ENCODE peak calls at places on chromosomes 6 and 20, in five cellular contexts. One of them, this sample, is unnamed.

GRCh38 chr6:157170535-157170934 is 152.8 kb downstream of the TMEM242 start:
- DNase-seq in T-helper 2 cell: no peak
- DNase-seq in effector memory CD8-positive, alpha-beta T cell: no peak
- DNase-seq in EH: no peak
- DNase-seq in stimulated activated naive CD8-positive, alpha-beta T cell treated with anti-CD3 and anti-CD28 coated beads, Interleukin-15, Interleukin-2, amounts not matched to agents 100 U/mL and 50 U/mL, for 24 hours: no peak
- DNase-seq in this sample: no peak

GRCh38 chr6:155521719-155522118 is 66.1 kb upstream of the NOX3 start:
- DNase-seq in T-helper 2 cell: no peak
- DNase-seq in effector memory CD8-positive, alpha-beta T cell: no peak
- DNase-seq in EH: peak; percentile 59
- DNase-seq in stimulated activated naive CD8-positive, alpha-beta T cell treated with anti-CD3 and anti-CD28 coated beads, Interleukin-15, Interleukin-2, amounts not matched to agents 100 U/mL and 50 U/mL, for 24 hours: no peak
- DNase-seq in this sample: peak; percentile 42

GRCh38 chr6:127608554-127609270 is 31.7 kb downstream of the C6orf58 start:
- DNase-seq in T-helper 2 cell: no peak
- DNase-seq in effector memory CD8-positive, alpha-beta T cell: no peak
- DNase-seq in EH: no peak
- DNase-seq in stimulated activated naive CD8-positive, alpha-beta T cell treated with anti-CD3 and anti-CD28 coated beads, Interleukin-15, Interleukin-2, amounts not matched to agents 100 U/mL and 50 U/mL, for 24 hours: no peak
- DNase-seq in this sample: no peak

GRCh38 chr6:31582230-31582601 is at the start of gene LTB:
- DNase-seq in T-helper 2 cell: peak; percentile 53
- DNase-seq in effector memory CD8-positive, alpha-beta T cell: no peak
- DNase-seq in EH: no peak
- DNase-seq in stimulated activated naive CD8-positive, alpha-beta T cell treated with anti-CD3 and anti-CD28 coated beads, Interleukin-15, Interleukin-2, amounts not matched to agents 100 U/mL and 50 U/mL, for 24 hours: peak; percentile 55
- DNase-seq in this sample: no peak

GRCh38 chr20:36266189-36266588 is 29.9 kb downstream of the AAR2 start:
- DNase-seq in T-helper 2 cell: no peak
- DNase-seq in effector memory CD8-positive, alpha-beta T cell: no peak
- DNase-seq in EH: no peak
- DNase-seq in stimulated activated naive CD8-positive, alpha-beta T cell treated with anti-CD3 and anti-CD28 coated beads, Interleukin-15, Interleukin-2, amounts not matched to agents 100 U/mL and 50 U/mL, for 24 hours: no peak
- DNase-seq in this sample: no peak

GRCh38 chr6:105902401-105903031 is 183.6 kb upstream of the PRDM1 start:
- DNase-seq in T-helper 2 cell: no peak
- DNase-seq in effector memory CD8-positive, alpha-beta T cell: no peak
- DNase-seq in EH: peak; percentile 88
- DNase-seq in stimulated activated naive CD8-positive, alpha-beta T cell treated with anti-CD3 and anti-CD28 coated beads, Interleukin-15, Interleukin-2, amounts not matched to agents 100 U/mL and 50 U/mL, for 24 hours: no peak
- DNase-seq in this sample: no peak

GRCh38 chr6:98848539-98849210 is 14.3 kb downstream of the POU3F2 start:
- DNase-seq in T-helper 2 cell: no peak
- DNase-seq in effector memory CD8-positive, alpha-beta T cell: no peak
- DNase-seq in EH: no peak
- DNase-seq in stimulated activated naive CD8-positive, alpha-beta T cell treated with anti-CD3 and anti-CD28 coated beads, Interleukin-15, Interleukin-2, amounts not matched to agents 100 U/mL and 50 U/mL, for 24 hours: no peak
- DNase-seq in this sample: no peak

GRCh38 chr20:62368629-62369507 is 1.8 kb upstream of the LAMA5 start:
- DNase-seq in T-helper 2 cell: no peak
- DNase-seq in effector memory CD8-positive, alpha-beta T cell: no peak
- DNase-seq in EH: peak; percentile 69
- DNase-seq in stimulated activated naive CD8-positive, alpha-beta T cell treated with anti-CD3 and anti-CD28 coated beads, Interleukin-15, Interleukin-2, amounts not matched to agents 100 U/mL and 50 U/mL, for 24 hours: peak; percentile 26
- DNase-seq in this sample: peak; percentile 79

GRCh38 chr6:158910484-158911075 is 89.4 kb downstream of the RSPH3 start:
- DNase-seq in T-helper 2 cell: no peak
- DNase-seq in effector memory CD8-positive, alpha-beta T cell: no peak
- DNase-seq in EH: no peak
- DNase-seq in stimulated activated naive CD8-positive, alpha-beta T cell treated with anti-CD3 and anti-CD28 coated beads, Interleukin-15, Interleukin-2, amounts not matched to agents 100 U/mL and 50 U/mL, for 24 hours: no peak
- DNase-seq in this sample: no peak

GRCh38 chr6:118810420-118811027 is 83.4 kb upstream of the ASF1A start:
- DNase-seq in T-helper 2 cell: no peak
- DNase-seq in effector memory CD8-positive, alpha-beta T cell: peak; percentile 67
- DNase-seq in EH: peak; percentile 10
- DNase-seq in stimulated activated naive CD8-positive, alpha-beta T cell treated with anti-CD3 and anti-CD28 coated beads, Interleukin-15, Interleukin-2, amounts not matched to agents 100 U/mL and 50 U/mL, for 24 hours: peak; percentile 63
- DNase-seq in this sample: no peak

GRCh38 chr6:119604124-119604523 is 254.6 kb upstream of the MAN1A1 start:
- DNase-seq in T-helper 2 cell: no peak
- DNase-seq in effector memory CD8-positive, alpha-beta T cell: no peak
- DNase-seq in EH: no peak
- DNase-seq in stimulated activated naive CD8-positive, alpha-beta T cell treated with anti-CD3 and anti-CD28 coated beads, Interleukin-15, Interleukin-2, amounts not matched to agents 100 U/mL and 50 U/mL, for 24 hours: no peak
- DNase-seq in this sample: no peak

GRCh38 chr20:1674361-1674760 is 16.8 kb upstream of the SIRPG start:
- DNase-seq in T-helper 2 cell: no peak
- DNase-seq in effector memory CD8-positive, alpha-beta T cell: peak; percentile 16
- DNase-seq in EH: no peak
- DNase-seq in stimulated activated naive CD8-positive, alpha-beta T cell treated with anti-CD3 and anti-CD28 coated beads, Interleukin-15, Interleukin-2, amounts not matched to agents 100 U/mL and 50 U/mL, for 24 hours: no peak
- DNase-seq in this sample: no peak

GRCh38 chr6:37628611-37629320 is 68.9 kb downstream of the MDGA1 start:
- DNase-seq in T-helper 2 cell: no peak
- DNase-seq in effector memory CD8-positive, alpha-beta T cell: no peak
- DNase-seq in EH: peak; percentile 64
- DNase-seq in stimulated activated naive CD8-positive, alpha-beta T cell treated with anti-CD3 and anti-CD28 coated beads, Interleukin-15, Interleukin-2, amounts not matched to agents 100 U/mL and 50 U/mL, for 24 hours: no peak
- DNase-seq in this sample: peak; percentile 49

GRCh38 chr6:9523462-9523861 is 891.4 kb downstream of the TFAP2A start:
- DNase-seq in T-helper 2 cell: no peak
- DNase-seq in effector memory CD8-positive, alpha-beta T cell: no peak
- DNase-seq in EH: peak; percentile 92
- DNase-seq in stimulated activated naive CD8-positive, alpha-beta T cell treated with anti-CD3 and anti-CD28 coated beads, Interleukin-15, Interleukin-2, amounts not matched to agents 100 U/mL and 50 U/mL, for 24 hours: no peak
- DNase-seq in this sample: peak; percentile 81

GRCh38 chr20:15564981-15565380 is 1008.3 kb downstream of the KIF16B start:
- DNase-seq in T-helper 2 cell: no peak
- DNase-seq in effector memory CD8-positive, alpha-beta T cell: no peak
- DNase-seq in EH: no peak
- DNase-seq in stimulated activated naive CD8-positive, alpha-beta T cell treated with anti-CD3 and anti-CD28 coated beads, Interleukin-15, Interleukin-2, amounts not matched to agents 100 U/mL and 50 U/mL, for 24 hours: no peak
- DNase-seq in this sample: no peak

GRCh38 chr6:124659427-124659826 is 302.8 kb upstream of the RNF217 start:
- DNase-seq in T-helper 2 cell: no peak
- DNase-seq in effector memory CD8-positive, alpha-beta T cell: no peak
- DNase-seq in EH: peak; percentile 1
- DNase-seq in stimulated activated naive CD8-positive, alpha-beta T cell treated with anti-CD3 and anti-CD28 coated beads, Interleukin-15, Interleukin-2, amounts not matched to agents 100 U/mL and 50 U/mL, for 24 hours: no peak
- DNase-seq in this sample: no peak

GRCh38 chr6:107579413-107579812 is 89.5 kb downstream of the SOBP start:
- DNase-seq in T-helper 2 cell: no peak
- DNase-seq in effector memory CD8-positive, alpha-beta T cell: no peak
- DNase-seq in EH: no peak
- DNase-seq in stimulated activated naive CD8-positive, alpha-beta T cell treated with anti-CD3 and anti-CD28 coated beads, Interleukin-15, Interleukin-2, amounts not matched to agents 100 U/mL and 50 U/mL, for 24 hours: no peak
- DNase-seq in this sample: no peak

GRCh38 chr6:3356056-3356823 is 97.5 kb downstream of the PSMG4 start:
- DNase-seq in T-helper 2 cell: no peak
- DNase-seq in effector memory CD8-positive, alpha-beta T cell: peak; percentile 54
- DNase-seq in EH: peak; percentile 69
- DNase-seq in stimulated activated naive CD8-positive, alpha-beta T cell treated with anti-CD3 and anti-CD28 coated beads, Interleukin-15, Interleukin-2, amounts not matched to agents 100 U/mL and 50 U/mL, for 24 hours: peak; percentile 54
- DNase-seq in this sample: peak; percentile 71

GRCh38 chr6:31692353-31692752 is 10.8 kb downstream of the ABHD16A start:
- DNase-seq in T-helper 2 cell: no peak
- DNase-seq in effector memory CD8-positive, alpha-beta T cell: no peak
- DNase-seq in EH: no peak
- DNase-seq in stimulated activated naive CD8-positive, alpha-beta T cell treated with anti-CD3 and anti-CD28 coated beads, Interleukin-15, Interleukin-2, amounts not matched to agents 100 U/mL and 50 U/mL, for 24 hours: no peak
- DNase-seq in this sample: no peak

GRCh38 chr6:25660512-25660911 is 8.5 kb downstream of the SCGN start:
- DNase-seq in T-helper 2 cell: no peak
- DNase-seq in effector memory CD8-positive, alpha-beta T cell: no peak
- DNase-seq in EH: peak; percentile 58
- DNase-seq in stimulated activated naive CD8-positive, alpha-beta T cell treated with anti-CD3 and anti-CD28 coated beads, Interleukin-15, Interleukin-2, amounts not matched to agents 100 U/mL and 50 U/mL, for 24 hours: no peak
- DNase-seq in this sample: peak; percentile 20

GRCh38 chr6:23349521-23350147 is 776.4 kb upstream of the NRSN1 start:
- DNase-seq in T-helper 2 cell: no peak
- DNase-seq in effector memory CD8-positive, alpha-beta T cell: no peak
- DNase-seq in EH: peak; percentile 91
- DNase-seq in stimulated activated naive CD8-positive, alpha-beta T cell treated with anti-CD3 and anti-CD28 coated beads, Interleukin-15, Interleukin-2, amounts not matched to agents 100 U/mL and 50 U/mL, for 24 hours: no peak
- DNase-seq in this sample: peak; percentile 87

GRCh38 chr20:63846128-63846771 is 15.0 kb upstream of the ABHD16B start:
- DNase-seq in T-helper 2 cell: no peak
- DNase-seq in effector memory CD8-positive, alpha-beta T cell: no peak
- DNase-seq in EH: peak; percentile 61
- DNase-seq in stimulated activated naive CD8-positive, alpha-beta T cell treated with anti-CD3 and anti-CD28 coated beads, Interleukin-15, Interleukin-2, amounts not matched to agents 100 U/mL and 50 U/mL, for 24 hours: no peak
- DNase-seq in this sample: peak; percentile 75

GRCh38 chr6:33696538-33697518 is 14.7 kb downstream of the UQCC2 start:
- DNase-seq in T-helper 2 cell: no peak
- DNase-seq in effector memory CD8-positive, alpha-beta T cell: peak; percentile 23
- DNase-seq in EH: peak; percentile 73
- DNase-seq in stimulated activated naive CD8-positive, alpha-beta T cell treated with anti-CD3 and anti-CD28 coated beads, Interleukin-15, Interleukin-2, amounts not matched to agents 100 U/mL and 50 U/mL, for 24 hours: no peak
- DNase-seq in this sample: peak; percentile 36

GRCh38 chr20:35662541-35662940 is 2.2 kb downstream of the CPNE1 start:
- DNase-seq in T-helper 2 cell: no peak
- DNase-seq in effector memory CD8-positive, alpha-beta T cell: no peak
- DNase-seq in EH: no peak
- DNase-seq in stimulated activated naive CD8-positive, alpha-beta T cell treated with anti-CD3 and anti-CD28 coated beads, Interleukin-15, Interleukin-2, amounts not matched to agents 100 U/mL and 50 U/mL, for 24 hours: no peak
- DNase-seq in this sample: no peak

GRCh38 chr6:169177516-169178196 is 76.0 kb downstream of the THBS2 start:
- DNase-seq in T-helper 2 cell: no peak
- DNase-seq in effector memory CD8-positive, alpha-beta T cell: no peak
- DNase-seq in EH: peak; percentile 66
- DNase-seq in stimulated activated naive CD8-positive, alpha-beta T cell treated with anti-CD3 and anti-CD28 coated beads, Interleukin-15, Interleukin-2, amounts not matched to agents 100 U/mL and 50 U/mL, for 24 hours: no peak
- DNase-seq in this sample: no peak

GRCh38 chr20:46826343-46826984 is 68.2 kb upstream of the EYA2 start:
- DNase-seq in T-helper 2 cell: no peak
- DNase-seq in effector memory CD8-positive, alpha-beta T cell: no peak
- DNase-seq in EH: peak; percentile 77
- DNase-seq in stimulated activated naive CD8-positive, alpha-beta T cell treated with anti-CD3 and anti-CD28 coated beads, Interleukin-15, Interleukin-2, amounts not matched to agents 100 U/mL and 50 U/mL, for 24 hours: no peak
- DNase-seq in this sample: no peak

GRCh38 chr6:44386929-44387345 is 569 bp upstream of the CDC5L start:
- DNase-seq in T-helper 2 cell: no peak
- DNase-seq in effector memory CD8-positive, alpha-beta T cell: no peak
- DNase-seq in EH: peak; percentile 50
- DNase-seq in stimulated activated naive CD8-positive, alpha-beta T cell treated with anti-CD3 and anti-CD28 coated beads, Interleukin-15, Interleukin-2, amounts not matched to agents 100 U/mL and 50 U/mL, for 24 hours: no peak
- DNase-seq in this sample: no peak

This sample was measured in mesenchymal stem cell.